ENCODE peak calls at places on chromosomes 7 and 10, in eight cellular contexts. D is suprapubic skin, V is ovary, Y is heart right ventricle, T is adrenal gland, L is GM12865, H is testis, K is prostate gland. X is an unnamed sample.

GRCh38 chr10:72794260-72794659 is 99.3 kb upstream of the OIT3 start:
- DNase-seq in Y (no peak), L (no peak), H (no peak), D (no peak), V (no peak), K (no peak), T (no peak), X (peak)

GRCh38 chr7:121961491-121961890 is 88.5 kb downstream of the PTPRZ1 start:
- DNase-seq in V (no peak), H (no peak), K (no peak), D (no peak), T (no peak), Y (no peak), L (no peak), X (peak)

GRCh38 chr10:1043532-1043995 is 5.4 kb downstream of the IDI1 start:
- DNase-seq in D (no peak), Y (peak), T (peak), K (no peak), V (no peak), L (peak), H (no peak), X (no peak)

GRCh38 chr10:95540514-95541052 is 20.6 kb downstream of the SORBS1 start:
- DNase-seq in D (no peak), V (no peak), H (no peak), K (no peak), T (no peak), L (no peak), Y (no peak), X (no peak)

GRCh38 chr10:116774728-116775151 is 32.4 kb upstream of the HSPA12A start:
- DNase-seq in L (no peak), D (peak), Y (no peak), V (no peak), H (no peak), T (no peak), K (peak), X (no peak)

GRCh38 chr10:42970451-42971250 is 106.2 kb upstream of the RET start:
- DNase-seq in L (no peak), H (no peak), Y (peak), V (peak), T (peak), D (peak), K (no peak), X (no peak)

GRCh38 chr7:43569424-43569823 is 13.5 kb upstream of the STK17A start:
- DNase-seq in Y (no peak), L (peak), K (no peak), D (no peak), H (no peak), V (no peak), T (no peak), X (peak)

GRCh38 chr10:108877130-108877529 is 1046.2 kb downstream of the XPNPEP1 start:
- DNase-seq in T (no peak), D (no peak), L (no peak), H (no peak), Y (no peak), V (no peak), K (no peak), X (peak)

GRCh38 chr10:95241533-95241932 is 47.5 kb downstream of the ACSM6 start:
- DNase-seq in K (no peak), L (no peak), T (no peak), H (no peak), Y (no peak), D (no peak), V (no peak), X (no peak)

GRCh38 chr10:3825862-3826351 is 40.9 kb upstream of the KLF6 start:
- DNase-seq in Y (peak), V (no peak), K (no peak), T (no peak), H (no peak), L (no peak), D (no peak), X (peak)
- TF ChIP-seq CTCF in Y (no peak), V (no peak), K (no peak), T (no peak), H (no peak), L (no peak), D (no peak), X (no peak)

DNA sequence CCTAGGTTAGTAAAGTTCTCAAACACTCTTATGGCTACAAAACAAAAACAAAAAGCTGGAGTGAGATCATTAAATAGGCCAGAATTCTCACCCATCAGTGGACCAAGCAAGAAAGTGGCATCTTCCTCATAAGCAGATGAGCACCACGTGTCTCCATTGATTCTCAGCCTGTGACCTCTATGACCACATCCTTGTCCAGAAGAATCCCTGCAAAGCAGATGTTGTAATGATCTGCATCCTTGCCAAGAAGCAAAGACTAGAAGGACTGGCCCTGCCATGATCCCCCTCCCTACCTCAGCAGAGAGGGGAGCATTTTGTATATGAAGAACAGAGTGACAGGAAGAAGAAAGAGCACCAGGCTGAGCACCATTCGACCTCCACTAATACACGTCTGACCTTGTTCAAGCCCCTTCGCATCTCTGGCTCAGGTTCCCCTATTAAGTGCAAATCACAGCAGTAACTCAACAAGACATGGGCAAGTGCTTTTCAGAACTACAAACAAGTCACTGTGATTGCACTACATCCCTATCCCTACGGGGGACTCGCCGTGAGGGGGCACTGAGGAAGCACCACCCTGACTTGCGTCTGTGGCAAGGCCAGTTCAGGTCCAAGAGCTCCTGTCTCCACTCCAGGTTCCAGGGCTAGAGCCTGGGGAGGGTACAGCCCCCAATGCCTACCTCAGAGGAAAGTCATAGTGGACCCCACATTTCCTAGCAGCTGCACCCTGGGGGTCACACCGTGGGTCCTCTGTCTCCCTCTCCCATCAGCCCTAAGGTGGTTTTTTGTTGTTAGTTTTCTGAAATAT is 22.2 kb upstream of the RASSF4 start:
- DNase-seq in L (no peak), V (no peak), K (no peak), Y (no peak), T (peak), H (no peak), D (no peak), X (peak)
- H3K4me3 ChIP-seq in L (no peak), V (no peak), K (no peak), Y (no peak), T (no peak), H (no peak), D (no peak), X (no peak)

GRCh38 chr10:69644658-69645295 is 14.7 kb downstream of the FAM241B start:
- DNase-seq in Y (peak), V (peak), T (peak), H (peak), D (peak), L (peak), K (peak), X (peak)
- TF ChIP-seq CTCF in Y (peak), V (peak), T (peak), H (no peak), D (peak), L (peak), K (peak), X (peak)

GRCh38 chr7:32846630-32847225 is 44.8 kb downstream of the KBTBD2 start:
- DNase-seq in D (peak), H (peak), K (peak), V (peak), T (peak), Y (peak), L (peak), X (peak)
- H3K4me3 ChIP-seq in D (no peak), H (peak), K (no peak), V (no peak), T (no peak), Y (peak), L (no peak), X (no peak)

GRCh38 chr10:129770286-129770685 is 193.8 kb downstream of the EBF3 start:
- DNase-seq in K (no peak), V (no peak), D (peak), H (peak), L (no peak), Y (no peak), T (no peak), X (no peak)

GRCh38 chr10:129769381-129770116 is 194.5 kb downstream of the EBF3 start:
- DNase-seq in D (peak), V (no peak), H (peak), Y (no peak), L (no peak), T (no peak), K (no peak), X (no peak)

GRCh38 chr10:129767751-129768150 is 196.3 kb downstream of the EBF3 start:
- DNase-seq in D (peak), L (no peak), Y (no peak), H (peak), K (no peak), T (no peak), V (no peak), X (no peak)

GRCh38 chr10:129766611-129767550 is 197.2 kb downstream of the EBF3 start:
- DNase-seq in T (peak), L (no peak), V (no peak), Y (no peak), K (no peak), D (peak), H (peak), X (no peak)

GRCh38 chr10:129768437-129769355 is 195.4 kb downstream of the EBF3 start:
- DNase-seq in K (no peak), D (peak), T (no peak), V (no peak), Y (no peak), L (no peak), H (peak), X (no peak)
- TF ChIP-seq CTCF in K (no peak), D (no peak), T (no peak), V (no peak), Y (no peak), L (no peak), H (no peak), X (no peak)

GRCh38 chr10:103700436-103700715 is 155.0 kb downstream of the SH3PXD2A start:
- DNase-seq in Y (no peak), D (no peak), K (no peak), T (no peak), H (no peak), V (no peak), L (no peak), X (no peak)
- H3K4me3 ChIP-seq in Y (no peak), D (no peak), K (no peak), T (no peak), H (no peak), V (no peak), L (no peak), X (no peak)

GRCh38 chr7:114426824-114427223 is 12.2 kb downstream of the FOXP2 start:
- DNase-seq in T (no peak), Y (no peak), H (no peak), V (no peak), D (no peak), K (no peak), L (peak), X (peak)

GRCh38 chr7:114423218-114423496 is 8.5 kb downstream of the FOXP2 start:
- DNase-seq in T (no peak), L (no peak), D (no peak), K (no peak), H (no peak), Y (no peak), V (no peak), X (no peak)

GRCh38 chr7:114426380-114426779 is 11.8 kb downstream of the FOXP2 start:
- DNase-seq in V (no peak), H (no peak), K (no peak), L (no peak), T (no peak), Y (no peak), D (no peak), X (no peak)

GRCh38 chr7:114419441-114420107 is 5.0 kb downstream of the FOXP2 start:
- DNase-seq in H (no peak), V (no peak), Y (no peak), L (no peak), T (no peak), D (no peak), K (no peak), X (no peak)

GRCh38 chr7:114422478-114423217 is 8.0 kb downstream of the FOXP2 start:
- DNase-seq in K (no peak), V (no peak), L (no peak), T (no peak), H (no peak), Y (no peak), D (no peak), X (no peak)
- TF ChIP-seq CTCF in K (no peak), V (no peak), L (peak), T (no peak), H (no peak), Y (peak), D (no peak), X (peak)

GRCh38 chr10:29851241-29851640 is 208.1 kb downstream of the JCAD start:
- DNase-seq in L (no peak), T (no peak), H (no peak), K (no peak), V (no peak), D (no peak), Y (no peak), X (no peak)
- H3K4me3 ChIP-seq in L (no peak), T (no peak), H (no peak), K (no peak), V (no peak), D (no peak), Y (no peak), X (no peak)

GRCh38 chr7:116339564-116339963 is 129.2 kb downstream of the TES start:
- DNase-seq in H (no peak), D (no peak), L (no peak), Y (no peak), T (no peak), K (peak), V (no peak), X (peak)

GRCh38 chr7:116340201-116340847 is 130.0 kb downstream of the TES start:
- DNase-seq in Y (no peak), T (no peak), K (no peak), H (no peak), V (no peak), D (no peak), L (no peak), X (peak)

GRCh38 chr7:116342125-116342524 is 131.8 kb downstream of the TES start:
- DNase-seq in V (no peak), L (no peak), T (no peak), D (no peak), H (no peak), K (no peak), Y (no peak), X (no peak)

GRCh38 chr7:116337800-116338199 is 127.5 kb downstream of the TES start:
- DNase-seq in Y (no peak), H (no peak), L (no peak), D (no peak), K (no peak), V (no peak), T (no peak), X (no peak)

DNA sequence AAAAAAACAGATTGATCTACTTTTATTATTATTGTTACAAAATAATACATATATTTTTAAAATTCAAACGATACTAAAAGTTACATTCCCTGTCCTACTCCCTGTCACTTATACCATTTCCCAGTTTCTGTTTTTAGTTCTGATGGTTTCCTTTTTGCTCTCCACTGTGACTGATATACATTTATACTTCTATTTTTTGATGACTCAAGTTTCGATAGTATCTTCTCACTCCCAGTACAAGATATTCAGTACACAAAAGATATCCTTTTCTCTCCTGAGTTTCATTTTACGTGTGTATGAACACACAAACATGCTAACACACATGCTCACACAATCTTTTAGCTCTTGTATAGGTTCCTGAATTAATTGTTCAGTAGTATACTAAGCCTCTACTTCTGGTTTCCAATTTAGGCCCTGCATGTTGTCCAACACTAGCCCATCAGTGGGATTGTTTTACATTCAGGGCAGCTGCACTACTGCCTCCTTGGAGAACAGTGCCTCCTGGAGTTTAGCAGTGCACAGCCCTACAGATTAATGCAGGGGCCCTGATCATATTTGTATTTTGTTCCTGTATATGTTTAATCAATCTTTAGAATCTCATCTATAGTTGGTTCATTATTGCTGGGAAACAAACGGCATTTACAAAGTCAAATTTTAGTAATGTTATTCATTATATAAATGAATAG is 131.0 kb downstream of the TES start:
- DNase-seq in L (peak), H (no peak), T (no peak), K (no peak), V (no peak), D (no peak), Y (no peak), X (no peak)
- TF ChIP-seq CTCF in L (no peak), H (no peak), T (no peak), K (no peak), V (no peak), D (no peak), Y (peak), X (peak)

X was measured in fibroblast of mammary gland.